ENCODE peak calls at places on chromosome 16, in nine cellular contexts. E is effector memory CD4-positive, alpha-beta T cell; K is ascending aorta; D is body of pancreas; T is epithelial cell of esophagus; P is GM12864; U is cardiac fibroblast; O is iPS DF 6.9; G is HFF-Myc. H is an unnamed sample.

GRCh38 chr16:27529962-27530361 is 19.8 kb downstream of the GTF3C1 start:
- DNase-seq in E (no peak), K (no peak), D (no peak), T (peak), P (no peak), U (peak), O (no peak), G (peak), H (no peak)

GRCh38 chr16:46768809-46769208 is 20.7 kb upstream of the MYLK3 start:
- DNase-seq in E (no peak), K (no peak), D (no peak), T (no peak), P (no peak), U (no peak), O (no peak), G (no peak), H (no peak)

GRCh38 chr16:88195911-88196465 is 186.8 kb upstream of the ZNF469 start:
- DNase-seq in E (no peak), K (no peak), D (no peak), T (no peak), P (no peak), U (no peak), O (no peak), G (no peak), H (no peak)

GRCh38 chr16:1863681-1864460 is 8.1 kb downstream of the MEIOB start:
- DNase-seq in E (no peak), K (no peak), D (peak), T (peak), P (no peak), U (peak), O (no peak), G (no peak), H (peak)

GRCh38 chr16:85206472-85207356 is 94.4 kb upstream of the CIBAR2 start:
- DNase-seq in E (no peak), K (no peak), D (peak), T (no peak), P (no peak), U (peak), O (no peak), G (no peak), H (no peak)

GRCh38 chr16:87924041-87924851 is 12.1 kb downstream of the CA5A start:
- DNase-seq in E (no peak), K (no peak), D (peak), T (peak), P (no peak), U (no peak), O (no peak), G (no peak), H (no peak)

GRCh38 chr16:66328282-66328681 is 38.2 kb upstream of the CDH5 start:
- DNase-seq in E (no peak), K (no peak), D (no peak), T (no peak), P (no peak), U (no peak), O (no peak), G (no peak), H (no peak)

GRCh38 chr16:25009822-25010221 is 5.3 kb downstream of the ARHGAP17 start:
- DNase-seq in E (no peak), K (no peak), D (no peak), T (no peak), P (no peak), U (peak), O (no peak), G (no peak), H (no peak)

GRCh38 chr16:53433930-53434435 is 288 bp upstream of the RBL2 start:
- DNase-seq in E (peak), K (no peak), D (peak), T (peak), P (peak), U (peak), O (no peak), G (no peak), H (peak)

GRCh38 chr16:87723224-87723619 is 42.6 kb downstream of the KLHDC4 start:
- DNase-seq in E (no peak), K (no peak), D (peak), T (peak), P (no peak), U (peak), O (no peak), G (peak), H (peak)

GRCh38 chr16:27432600-27432957 is 30.6 kb downstream of the IL21R start:
- DNase-seq in E (no peak), K (no peak), D (no peak), T (peak), P (no peak), U (peak), O (no peak), G (peak), H (no peak)

DNA sequence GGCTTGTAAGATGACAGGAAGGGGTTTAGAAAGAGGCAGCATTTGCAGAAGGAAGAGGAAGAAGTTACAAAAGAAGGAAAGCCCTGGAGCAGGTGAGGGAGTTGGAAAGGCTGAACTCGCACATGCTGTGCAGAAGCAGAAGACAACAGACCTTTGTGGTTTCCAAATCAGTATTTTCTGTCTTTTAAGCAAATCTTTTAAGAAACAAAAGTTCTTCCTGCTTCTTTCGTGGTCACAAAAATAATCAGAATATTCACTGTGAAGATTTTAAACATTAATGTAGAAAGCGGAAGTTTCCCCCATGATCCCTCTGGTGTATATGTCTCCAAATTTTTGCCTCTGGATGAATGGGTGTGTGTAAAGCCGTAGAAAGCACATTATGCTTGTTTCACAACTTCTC is 25.8 kb downstream of the ZNRF1 start:
- DNase-seq in E (no peak), K (no peak), D (no peak), T (no peak), P (no peak), U (no peak), O (no peak), G (no peak), H (no peak)
- H3K4me3 ChIP-seq in E (no peak), K (no peak), D (no peak), T (no peak), P (no peak), U (no peak), O (no peak), G (no peak), H (peak)

GRCh38 chr16:10388987-10389386 is 3.1 kb downstream of the ATF7IP2 start:
- DNase-seq in E (no peak), K (no peak), D (no peak), T (no peak), P (no peak), U (no peak), O (no peak), G (no peak), H (no peak)

GRCh38 chr16:10390330-10390729 is 4.5 kb downstream of the ATF7IP2 start:
- DNase-seq in E (no peak), K (no peak), D (no peak), T (no peak), P (no peak), U (no peak), O (no peak), G (no peak), H (no peak)

GRCh38 chr16:10386517-10387377 is 886 bp downstream of the ATF7IP2 start:
- DNase-seq in E (no peak), K (no peak), D (no peak), T (peak), P (no peak), U (peak), O (no peak), G (no peak), H (peak)

GRCh38 chr16:10385725-10386516 is at the start of gene ATF7IP2:
- DNase-seq in E (peak), K (peak), D (peak), T (peak), P (peak), U (peak), O (peak), G (peak), H (peak)

DNA sequence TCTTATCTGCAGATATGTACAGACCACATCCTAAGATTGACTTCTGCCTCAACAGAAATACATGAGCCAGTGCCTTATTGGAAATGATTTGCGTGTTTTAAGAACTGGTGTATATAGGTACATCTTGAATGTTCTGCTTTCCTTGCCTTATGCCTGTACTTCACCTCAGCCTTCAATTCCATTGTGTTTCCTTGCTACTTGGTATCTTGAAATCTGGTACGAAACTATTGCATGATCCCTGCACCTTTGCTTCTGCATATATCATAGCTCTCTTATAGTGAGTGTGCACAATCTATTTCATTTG is 1.5 kb downstream of the ATF7IP2 start:
- DNase-seq in E (no peak), K (no peak), D (no peak), T (no peak), P (no peak), U (no peak), O (no peak), G (no peak), H (no peak)
- H3K4me3 ChIP-seq in E (peak), K (peak), D (peak), T (peak), P (peak), U (no peak), O (no peak), G (peak), H (peak)

GRCh38 chr16:58126451-58126968 is 2.7 kb downstream of the CFAP20 start:
- DNase-seq in E (no peak), K (no peak), D (no peak), T (no peak), P (no peak), U (no peak), O (no peak), G (no peak), H (no peak)
- H3K4me3 ChIP-seq in E (no peak), K (no peak), D (no peak), T (no peak), P (no peak), U (peak), O (no peak), G (peak), H (peak)

GRCh38 chr16:79286646-79287423 is 313.7 kb downstream of the MAF start:
- DNase-seq in E (no peak), K (peak), D (peak), T (no peak), P (peak), U (no peak), O (no peak), G (no peak), H (peak)
- H3K4me3 ChIP-seq in E (peak), K (no peak), D (no peak), T (no peak), P (no peak), U (no peak), O (no peak), G (no peak), H (peak)

DNA sequence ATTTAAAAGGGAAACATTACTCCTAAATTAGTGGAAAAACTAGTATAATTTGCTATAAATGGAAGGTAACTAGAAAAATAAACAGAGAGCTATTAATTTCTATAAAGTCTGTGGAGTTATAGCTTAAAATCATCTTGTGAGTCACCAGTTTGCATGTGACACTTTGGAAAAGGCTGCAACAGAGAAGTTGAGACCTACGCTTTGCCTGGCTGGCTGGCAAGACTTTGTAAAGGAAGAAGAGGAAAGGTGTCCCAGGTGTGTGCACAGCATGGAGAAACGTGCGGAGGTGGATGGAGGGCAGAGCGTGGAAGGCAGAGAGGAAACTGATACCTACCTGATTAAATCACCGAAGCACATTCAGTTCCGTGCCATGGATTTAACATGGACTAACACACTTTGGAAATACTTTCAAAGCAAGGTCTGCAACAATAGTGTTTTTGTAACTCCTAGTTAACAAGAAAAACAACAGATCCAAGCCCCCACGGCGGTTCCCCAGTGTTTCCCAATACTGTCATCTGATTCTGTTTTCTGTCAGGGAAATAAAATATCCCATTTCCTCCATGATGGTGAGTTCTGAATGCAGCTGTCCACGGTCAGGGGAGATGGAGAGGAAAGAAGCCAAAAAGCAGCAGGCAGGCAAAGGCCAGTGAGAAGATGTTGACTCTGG is 134.8 kb downstream of the XYLT1 start:
- DNase-seq in E (no peak), K (no peak), D (no peak), T (no peak), P (no peak), U (peak), O (no peak), G (no peak), H (no peak)
- H3K4me3 ChIP-seq in E (no peak), K (no peak), D (no peak), T (no peak), P (no peak), U (no peak), O (no peak), G (no peak), H (no peak)

DNA sequence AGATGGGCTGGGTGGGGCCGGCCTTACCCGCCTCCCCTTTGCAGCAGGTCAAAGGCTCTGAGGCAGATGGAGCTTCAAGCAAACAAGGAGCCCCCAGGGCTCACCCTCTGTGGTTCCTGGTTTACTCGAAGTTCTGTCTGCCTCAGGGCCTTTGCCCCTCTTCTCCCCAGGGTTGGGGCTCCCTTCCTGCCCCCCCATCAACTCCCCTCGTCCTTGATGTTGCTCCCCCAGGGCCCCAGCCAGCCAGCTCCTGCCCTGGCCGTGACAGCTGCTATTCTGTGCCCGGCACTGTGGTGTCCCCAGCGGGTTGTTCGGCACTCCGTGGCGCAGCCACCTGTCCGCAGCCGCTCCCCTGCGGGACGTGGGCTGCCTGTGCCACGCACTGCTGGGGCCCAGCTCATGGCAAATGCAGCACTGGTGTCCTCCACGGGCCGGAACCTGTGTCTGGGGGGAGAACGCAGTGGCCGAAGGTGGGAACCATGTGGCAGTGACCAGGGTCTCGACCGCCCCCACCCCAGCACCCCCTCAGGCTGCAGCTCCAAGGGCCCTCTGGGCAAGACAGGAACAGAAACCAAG is 4.3 kb upstream of the METRN start:
- DNase-seq in E (no peak), K (no peak), D (no peak), T (no peak), P (no peak), U (no peak), O (no peak), G (no peak), H (no peak)
- H3K4me3 ChIP-seq in E (no peak), K (no peak), D (no peak), T (no peak), P (no peak), U (no peak), O (no peak), G (no peak), H (no peak)

DNA sequence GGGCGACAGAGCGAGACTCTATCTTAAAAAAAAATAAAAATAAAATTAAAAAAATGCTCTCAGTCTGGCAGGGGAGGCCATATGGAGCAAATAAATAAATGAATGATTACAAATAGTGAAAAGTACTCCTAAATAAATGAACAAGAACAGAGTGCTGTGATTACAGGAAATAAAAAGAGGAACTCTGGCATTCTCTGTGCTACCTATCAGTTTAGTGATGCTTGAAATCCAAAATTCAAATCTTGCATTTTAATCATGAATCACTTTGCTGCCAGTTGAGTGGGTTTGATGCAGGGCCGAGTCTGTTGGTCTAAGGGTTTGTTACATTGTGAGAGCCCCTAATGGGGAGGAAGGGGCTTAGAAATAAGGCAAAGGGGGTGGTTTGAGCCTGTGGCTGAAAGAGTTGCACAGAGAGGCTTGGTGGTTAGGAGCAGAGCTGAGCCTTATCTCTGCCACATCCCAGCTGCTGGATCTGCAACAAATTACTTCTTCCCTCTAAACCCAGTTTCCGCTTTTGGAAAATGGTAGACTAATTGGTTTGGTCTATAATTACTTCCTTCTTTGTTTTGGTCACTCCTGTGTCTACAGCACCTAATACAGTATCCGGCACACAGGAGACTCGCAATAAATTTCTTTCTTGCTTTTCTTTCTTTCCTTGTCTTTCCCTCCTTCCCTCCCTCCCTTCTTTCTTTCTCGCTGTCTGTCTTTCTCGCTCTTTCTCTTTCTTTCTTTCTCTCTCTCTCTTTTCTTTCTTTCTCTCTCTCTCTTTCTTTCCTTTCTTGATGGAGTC is 6.3 kb upstream of the ABCC1 start:
- DNase-seq in E (no peak), K (no peak), D (no peak), T (no peak), P (no peak), U (no peak), O (no peak), G (no peak), H (no peak)
- H3K4me3 ChIP-seq in E (no peak), K (no peak), D (no peak), T (no peak), P (no peak), U (no peak), O (no peak), G (no peak), H (no peak)

DNA sequence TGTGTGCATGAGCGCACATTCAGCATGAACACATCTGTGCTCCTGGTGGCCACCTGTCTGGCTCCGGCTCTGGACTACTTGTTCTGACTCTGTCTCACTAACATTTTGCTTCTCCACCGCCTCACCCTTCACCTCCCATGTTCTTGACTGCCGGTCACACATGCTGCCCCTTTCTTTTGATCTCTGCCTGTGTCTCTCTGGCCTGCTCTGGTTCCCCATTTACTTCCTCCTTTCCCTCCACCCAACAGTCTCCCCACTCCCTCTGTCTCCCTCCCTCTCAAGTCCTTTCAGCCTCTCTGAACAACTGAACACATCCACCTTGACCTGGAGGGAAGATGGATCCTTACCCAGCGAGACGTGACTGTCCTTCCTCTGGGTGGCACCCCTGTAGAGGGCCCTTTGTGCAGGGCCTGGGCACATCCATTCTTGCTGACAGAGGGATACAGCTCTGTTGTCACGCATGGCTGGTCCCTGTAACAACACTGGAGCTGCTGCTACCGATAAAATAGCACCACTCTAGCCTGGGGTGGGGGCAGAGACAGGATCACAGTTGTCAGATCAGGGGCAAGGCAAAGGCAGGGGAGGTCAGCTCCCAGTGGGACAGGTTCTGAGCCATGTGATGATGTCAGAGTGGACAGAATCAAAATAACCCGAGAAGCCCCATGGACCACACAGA is 11.0 kb downstream of the ZSCAN32 start:
- DNase-seq in E (no peak), K (no peak), D (no peak), T (no peak), P (no peak), U (no peak), O (no peak), G (no peak), H (no peak)
- H3K4me3 ChIP-seq in E (no peak), K (no peak), D (no peak), T (no peak), P (no peak), U (no peak), O (no peak), G (no peak), H (no peak)

DNA sequence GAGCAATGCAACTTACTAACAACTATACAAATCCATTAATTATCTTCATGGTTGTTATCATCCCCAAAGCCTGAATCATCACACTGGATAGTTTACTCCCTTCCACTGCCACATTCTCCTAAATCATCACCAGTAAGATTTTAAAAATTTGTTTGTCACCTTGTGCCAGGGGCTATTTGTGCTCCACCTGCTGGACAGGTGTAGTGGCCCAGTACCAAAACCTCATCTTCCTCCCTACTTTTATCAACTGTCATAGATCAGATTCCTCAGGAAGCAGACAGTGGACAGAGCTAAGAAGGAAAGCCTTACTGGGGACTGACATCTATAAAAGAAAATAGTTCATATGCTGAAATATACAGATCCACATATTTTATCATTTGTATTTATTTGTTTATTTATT is 280.4 kb downstream of the CDH11 start:
- DNase-seq in E (no peak), K (no peak), D (no peak), T (no peak), P (no peak), U (no peak), O (no peak), G (no peak), H (no peak)
- H3K4me3 ChIP-seq in E (no peak), K (no peak), D (no peak), T (no peak), P (no peak), U (no peak), O (no peak), G (no peak), H (no peak)

GRCh38 chr16:48011888-48012658 is 143.7 kb downstream of the ABCC12 start:
- DNase-seq in E (no peak), K (no peak), D (no peak), T (no peak), P (no peak), U (no peak), O (no peak), G (no peak), H (no peak)
- H3K4me3 ChIP-seq in E (no peak), K (no peak), D (no peak), T (no peak), P (no peak), U (no peak), O (no peak), G (no peak), H (no peak)